ENCODE peak calls at places on chromosome 7, in five cellular contexts. C is ecto neural progenitor cell; R is stomach; G is activated effector memory CD4-positive, alpha-beta T cell treated with anti-CD3 and anti-CD28 coated beads, Interleukin-2, amount 50 U/mL, for 16 hours; V is left colon. M is an unnamed sample.

GRCh38 chr7:151415375-151416112 is 5.7 kb upstream of the WDR86 start:
- DNase-seq in C (no peak), R (no peak), G (no peak), V (no peak), M (no peak)

GRCh38 chr7:138167222-138167621 is 91.0 kb downstream of the AKR1D1 start:
- DNase-seq in C (no peak), R (no peak), G (no peak), V (no peak), M (no peak)

GRCh38 chr7:137386966-137387365 is 43.4 kb upstream of the PTN start:
- DNase-seq in C (no peak), R (no peak), G (no peak), V (no peak), M (no peak)

GRCh38 chr7:106283831-106284515 is 810 bp downstream of the NAMPT start:
- DNase-seq in C (peak; percentile 77), R (peak; percentile 65), G (peak; percentile 82), V (peak; percentile 50), M (no peak)

GRCh38 chr7:978416-979091 is 3.2 kb upstream of the COX19 start:
- DNase-seq in C (no peak), R (no peak), G (no peak), V (no peak), M (no peak)

GRCh38 chr7:94540428-94540827 is 30.8 kb downstream of the CASD1 start:
- DNase-seq in C (no peak), R (no peak), G (no peak), V (no peak), M (no peak)

GRCh38 chr7:101589052-101589451 is 40.0 kb downstream of the MYL10 start:
- DNase-seq in C (no peak), R (no peak), G (no peak), V (no peak), M (no peak)

GRCh38 chr7:75849573-75849972 is 29.3 kb upstream of the RHBDD2 start:
- DNase-seq in C (no peak), R (no peak), G (no peak), V (no peak), M (no peak)

GRCh38 chr7:134571746-134572461 is 23.0 kb downstream of the AKR1B15 start:
- DNase-seq in C (no peak), R (no peak), G (no peak), V (no peak), M (no peak)

GRCh38 chr7:77413861-77414424 is 2.2 kb downstream of the GSAP start:
- DNase-seq in C (no peak), R (no peak), G (no peak), V (no peak), M (no peak)

GRCh38 chr7:143929224-143929920 is 5.7 kb upstream of the OR2F2 start:
- DNase-seq in C (no peak), R (no peak), G (no peak), V (no peak), M (no peak)

GRCh38 chr7:89123871-89124270 is 328.3 kb upstream of the TEX47 start:
- DNase-seq in C (no peak), R (no peak), G (no peak), V (no peak), M (no peak)

GRCh38 chr7:101093907-101094306 is 8.6 kb downstream of the TRIM56 start:
- DNase-seq in C (no peak), R (no peak), G (no peak), V (no peak), M (no peak)

GRCh38 chr7:70093496-70093895 is 495.2 kb downstream of the AUTS2 start:
- DNase-seq in C (no peak), R (no peak), G (no peak), V (no peak), M (no peak)

GRCh38 chr7:6168469-6168868 is 104.0 kb downstream of the CYTH3 start:
- DNase-seq in C (no peak), R (no peak), G (peak; percentile 55), V (no peak), M (no peak)

GRCh38 chr7:157434231-157434630 is 97.4 kb downstream of the DNAJB6 start:
- DNase-seq in C (no peak), R (peak; percentile 19), G (peak; percentile 22), V (peak; percentile 1), M (no peak)

GRCh38 chr7:99392659-99393362 is 15.6 kb downstream of the PDAP1 start:
- DNase-seq in C (peak; percentile 86), R (peak; percentile 81), G (peak; percentile 93), V (peak; percentile 90), M (peak; percentile 93)

GRCh38 chr7:144936314-144936713 is 100.5 kb upstream of the TPK1 start:
- DNase-seq in C (no peak), R (no peak), G (no peak), V (no peak), M (no peak)

GRCh38 chr7:149216402-149216801 is 21.1 kb downstream of the ZNF282 start:
- DNase-seq in C (no peak), R (no peak), G (no peak), V (no peak), M (no peak)